ENCODE peak calls at places on chromosome 12, in four cellular contexts. R, J, G and M are unnamed samples.

GRCh38 chr12:113965951-113966797 is at the start of gene RBM19:
- DNase-seq in R (peak), J (peak), G (peak), M (peak)

GRCh38 chr12:6753772-6754356 is 923 bp upstream of the MLF2 start:
- DNase-seq in R (no peak), J (no peak), G (no peak), M (no peak)

GRCh38 chr12:223751-224240 is 9.8 kb upstream of the SLC6A12 start:
- DNase-seq in R (no peak), J (no peak), G (no peak), M (no peak)

GRCh38 chr12:30598889-30599288 is 96.8 kb downstream of the IPO8 start:
- DNase-seq in R (no peak), J (no peak), G (no peak), M (no peak)

GRCh38 chr12:76996983-76997382 is 68.4 kb downstream of the E2F7 start:
- DNase-seq in R (no peak), J (no peak), G (no peak), M (no peak)

GRCh38 chr12:124683330-124683662 is 115.9 kb upstream of the NCOR2 start:
- DNase-seq in R (no peak), J (no peak), G (no peak), M (no peak)

GRCh38 chr12:111635524-111635923 is 36.4 kb upstream of the ATXN2 start:
- DNase-seq in R (no peak), J (no peak), G (no peak), M (no peak)

GRCh38 chr12:88993655-88994054 is 358.6 kb downstream of the DUSP6 start:
- DNase-seq in R (no peak), J (no peak), G (peak), M (no peak)

GRCh38 chr12:19916982-19917381 is 451.4 kb upstream of the PDE3A start:
- DNase-seq in R (no peak), J (no peak), G (no peak), M (no peak)

GRCh38 chr12:11805680-11806079 is 156.2 kb downstream of the ETV6 start:
- DNase-seq in R (no peak), J (no peak), G (no peak), M (no peak)

GRCh38 chr12:69324797-69325466 is 23.2 kb upstream of the LYZ start:
- DNase-seq in R (no peak), J (no peak), G (no peak), M (no peak)

GRCh38 chr12:70283232-70283631 is 40.0 kb downstream of the CNOT2 start:
- DNase-seq in R (no peak), J (no peak), G (no peak), M (no peak)

GRCh38 chr12:113482334-113482733 is 10.7 kb upstream of the LHX5 start:
- DNase-seq in R (no peak), J (no peak), G (no peak), M (no peak)

GRCh38 chr12:109775172-109775881 is 57.9 kb downstream of the TRPV4 start:
- DNase-seq in R (peak), J (peak), G (no peak), M (peak)

GRCh38 chr12:132824053-132824452 is 4.6 kb downstream of the GOLGA3 start:
- DNase-seq in R (no peak), J (no peak), G (no peak), M (no peak)

GRCh38 chr12:6020930-6021329 is 75.9 kb upstream of the ANO2 start:
- DNase-seq in R (no peak), J (no peak), G (peak), M (no peak)

GRCh38 chr12:18955594-18955993 is 173.9 kb upstream of the PLEKHA5 start:
- DNase-seq in R (no peak), J (no peak), G (no peak), M (no peak)

GRCh38 chr12:57864811-57865751 is 18.6 kb upstream of the CTDSP2 start:
- DNase-seq in R (peak), J (peak), G (no peak), M (peak)

GRCh38 chr12:105561981-105562726 is 231.7 kb downstream of the C12orf75 start:
- DNase-seq in R (no peak), J (no peak), G (peak), M (no peak)

GRCh38 chr12:49643961-49644619 is 20.7 kb downstream of the PRPF40B start:
- DNase-seq in R (no peak), J (no peak), G (no peak), M (no peak)

GRCh38 chr12:49622501-49623141 is 740 bp upstream of the PRPF40B start:
- DNase-seq in R (peak), J (peak), G (no peak), M (peak)

GRCh38 chr12:2336409-2336829 is 283.6 kb downstream of the CACNA1C start:
- DNase-seq in R (no peak), J (no peak), G (no peak), M (no peak)

GRCh38 chr12:14260011-14260993 is 105.2 kb upstream of the ATF7IP start:
- DNase-seq in R (no peak), J (no peak), G (no peak), M (no peak)

GRCh38 chr12:11576104-11576503 is 73.4 kb upstream of the ETV6 start:
- DNase-seq in R (no peak), J (no peak), G (no peak), M (no peak)

GRCh38 chr12:39230086-39230485 is 212.8 kb downstream of the KIF21A start:
- DNase-seq in R (no peak), J (no peak), G (no peak), M (no peak)

GRCh38 chr12:3218846-3219632 is 141.9 kb downstream of the TSPAN9 start:
- DNase-seq in R (no peak), J (no peak), G (no peak), M (no peak)

GRCh38 chr12:55937956-55938355 is 7.0 kb downstream of the DGKA start:
- DNase-seq in R (no peak), J (no peak), G (no peak), M (no peak)

GRCh38 chr12:31906581-31907286 is 52.5 kb upstream of the RESF1 start:
- DNase-seq in R (no peak), J (no peak), G (no peak), M (no peak)

GRCh38 chr12:62711626-62712305 is 223.2 kb downstream of the PPM1H start:
- DNase-seq in R (no peak), J (no peak), G (no peak), M (no peak)

GRCh38 chr12:68749861-68750260 is 3.9 kb downstream of the SLC35E3 start:
- DNase-seq in R (no peak), J (no peak), G (no peak), M (no peak)

GRCh38 chr12:64088431-64089349 is 133.4 kb downstream of the KICS2 start:
- DNase-seq in R (no peak), J (no peak), G (no peak), M (no peak)

GRCh38 chr12:42444192-42444943 is 118.4 kb downstream of the PPHLN1 start:
- DNase-seq in R (no peak), J (no peak), G (no peak), M (no peak)

GRCh38 chr12:131673519-131674265 is 37.2 kb upstream of the SFSWAP start:
- DNase-seq in R (no peak), J (no peak), G (no peak), M (no peak)

GRCh38 chr12:51528852-51529545 is 62.0 kb upstream of the SCN8A start:
- DNase-seq in R (no peak), J (no peak), G (no peak), M (no peak)

GRCh38 chr12:130747867-130748740 is 32.0 kb upstream of the RIMBP2 start:
- DNase-seq in R (peak), J (peak), G (no peak), M (peak)

GRCh38 chr12:40819427-40820108 is 127.3 kb downstream of the CNTN1 start:
- DNase-seq in R (no peak), J (no peak), G (no peak), M (no peak)